ENCODE peak calls at places on chromosomes 3 and 15, in four cellular contexts. One of them, this sample, is unnamed.

GRCh38 chr15:86183765-86184491 is 104.3 kb downstream of the AGBL1 start:
- DNase-seq in H54: no peak
- DNase-seq in NCI-H460: no peak
- DNase-seq in foreskin fibroblast: no peak
- DNase-seq in this sample: no peak

GRCh38 chr3:148600902-148601765 is 96.6 kb upstream of the AGTR1 start:
- DNase-seq in foreskin fibroblast: no peak
- DNase-seq in NCI-H460: no peak
- DNase-seq in H54: no peak
- DNase-seq in this sample: no peak

GRCh38 chr3:156630081-156630772 is 44.2 kb upstream of the TIPARP start:
- DNase-seq in foreskin fibroblast: peak; percentile 58
- DNase-seq in NCI-H460: no peak
- DNase-seq in H54: no peak
- DNase-seq in this sample: peak; percentile 37

GRCh38 chr15:37682304-37682703 is 252.1 kb upstream of the TMCO5A start:
- DNase-seq in foreskin fibroblast: peak; percentile 23
- DNase-seq in NCI-H460: no peak
- DNase-seq in H54: no peak
- DNase-seq in this sample: no peak

GRCh38 chr3:155485897-155486296 is 192.4 kb upstream of the STRIT1 start:
- DNase-seq in NCI-H460: no peak
- DNase-seq in H54: no peak
- DNase-seq in foreskin fibroblast: no peak
- DNase-seq in this sample: no peak

GRCh38 chr3:42090973-42091731 is at the start of gene TRAK1:
- DNase-seq in foreskin fibroblast: peak; percentile 47
- DNase-seq in H54: no peak
- DNase-seq in NCI-H460: no peak
- DNase-seq in this sample: peak; percentile 76

GRCh38 chr3:127172670-127173515 is 20.0 kb upstream of the PRR23E start:
- DNase-seq in NCI-H460: no peak
- DNase-seq in foreskin fibroblast: peak; percentile 92
- DNase-seq in H54: peak; percentile 70
- DNase-seq in this sample: peak; percentile 94

GRCh38 chr3:12896206-12896697 is 54.9 kb upstream of the RPL32 start:
- DNase-seq in NCI-H460: no peak
- DNase-seq in foreskin fibroblast: peak; percentile 43
- DNase-seq in H54: no peak
- DNase-seq in this sample: no peak

GRCh38 chr15:91302588-91303439 is 202.8 kb downstream of the SV2B start:
- DNase-seq in foreskin fibroblast: peak; percentile 63
- DNase-seq in H54: peak; percentile 42
- DNase-seq in NCI-H460: peak; percentile 58
- DNase-seq in this sample: peak; percentile 83

GRCh38 chr3:168801792-168802191 is 706.1 kb upstream of the GOLIM4 start:
- DNase-seq in NCI-H460: no peak
- DNase-seq in foreskin fibroblast: peak; percentile 71
- DNase-seq in H54: peak; percentile 8
- DNase-seq in this sample: peak; percentile 55

GRCh38 chr3:19526071-19526470 is 377.8 kb downstream of the KCNH8 start:
- DNase-seq in NCI-H460: no peak
- DNase-seq in foreskin fibroblast: no peak
- DNase-seq in H54: no peak
- DNase-seq in this sample: no peak

GRCh38 chr3:10715886-10716285 is 100.1 kb upstream of the SLC6A11 start:
- DNase-seq in NCI-H460: no peak
- DNase-seq in H54: no peak
- DNase-seq in foreskin fibroblast: no peak
- DNase-seq in this sample: no peak

GRCh38 chr3:134251731-134252391 is 1.2 kb upstream of the RYK start:
- DNase-seq in foreskin fibroblast: no peak
- DNase-seq in H54: no peak
- DNase-seq in NCI-H460: no peak
- DNase-seq in this sample: no peak

GRCh38 chr15:81170504-81170903 is 26.2 kb upstream of the IL16 start:
- DNase-seq in H54: no peak
- DNase-seq in NCI-H460: no peak
- DNase-seq in foreskin fibroblast: peak; percentile 59
- DNase-seq in this sample: no peak

GRCh38 chr3:126021702-126022101 is 52.7 kb downstream of the ROPN1B start:
- DNase-seq in NCI-H460: no peak
- DNase-seq in H54: no peak
- DNase-seq in foreskin fibroblast: no peak
- DNase-seq in this sample: no peak

This sample was measured in AG20443.